ENCODE peak calls at places on chromosome 14, in ten cellular contexts. S is EH, H is NCI-H69, A is GM23248, B is SJCRH30, E is Right ventricle myocardium superior, U is RPMI8226, C is myocyte, P is NCI-H1105 treated with DMSO at 0.1 percent for 48 hours, D is GM10248. V is an unnamed sample.

GRCh38 chr14:105881021-105881930 is 354.9 kb downstream of the TMEM121 start:
- DNase-seq in S (no peak), H (no peak), A (no peak), B (no peak), E (peak; percentile 24), U (no peak), C (no peak), P (no peak), D (peak; percentile 0), V (no peak)

GRCh38 chr14:61495809-61496208 is 174.4 kb downstream of the PRKCH start:
- DNase-seq in S (no peak), H (no peak), A (no peak), B (no peak), E (no peak), U (no peak), C (no peak), P (no peak), D (no peak), V (no peak)

GRCh38 chr14:96962337-96962736 is 165.2 kb downstream of the VRK1 start:
- DNase-seq in S (no peak), H (no peak), A (no peak), B (no peak), E (no peak), U (no peak), C (no peak), P (no peak), D (no peak), V (no peak)

GRCh38 chr14:36717363-36717762 is 55.7 kb downstream of the PAX9 start:
- DNase-seq in S (no peak), H (peak; percentile 91), A (no peak), B (no peak), E (no peak), U (no peak), C (no peak), P (no peak), D (no peak), V (peak; percentile 63)

GRCh38 chr14:50001999-50002925 is 109.4 kb downstream of the ARF6 start:
- DNase-seq in S (no peak), H (peak; percentile 45), A (no peak), B (no peak), E (no peak), U (peak; percentile 68), C (peak; percentile 54), P (no peak), D (peak; percentile 72), V (no peak)

GRCh38 chr14:99314623-99315022 is 42.6 kb upstream of the BCL11B start:
- DNase-seq in S (no peak), H (no peak), A (no peak), B (no peak), E (no peak), U (no peak), C (no peak), P (no peak), D (no peak), V (no peak)

GRCh38 chr14:99271951-99272668 is at the start of gene BCL11B:
- DNase-seq in S (peak; percentile 82), H (peak; percentile 75), A (peak; percentile 76), B (peak; percentile 84), E (peak; percentile 59), U (peak; percentile 77), C (peak; percentile 78), P (peak; percentile 99), D (peak; percentile 77), V (peak; percentile 79)

GRCh38 chr14:100404419-100404818 is 81.3 kb downstream of the SLC25A47 start:
- DNase-seq in S (no peak), H (no peak), A (no peak), B (no peak), E (no peak), U (no peak), C (no peak), P (no peak), D (no peak), V (no peak)

GRCh38 chr14:32028599-32028998 is 48.5 kb upstream of the ARHGAP5 start:
- DNase-seq in S (no peak), H (no peak), A (peak; percentile 33), B (no peak), E (no peak), U (peak; percentile 32), C (peak; percentile 23), P (no peak), D (no peak), V (no peak)

GRCh38 chr14:80543211-80543610 is 331.9 kb upstream of the DIO2 start:
- DNase-seq in S (no peak), H (no peak), A (no peak), B (no peak), E (no peak), U (no peak), C (no peak), P (no peak), D (no peak), V (no peak)

V was measured in H9.